ENCODE peak calls at places on chromosomes 12 and 14, in ten cellular contexts. P, Y, W, B, R, M, S, F, I and O are unnamed samples.

GRCh38 chr12:100877776-100878175 is 83.2 kb downstream of the ANO4 start:
- DNase-seq in P (no peak), Y (no peak), W (no peak), B (no peak), R (no peak), M (no peak), S (no peak), F (no peak), I (no peak), O (no peak)

GRCh38 chr14:100620437-100621100 is 33.4 kb upstream of the BEGAIN start:
- DNase-seq in P (no peak), Y (no peak), W (no peak), B (no peak), R (no peak), M (no peak), S (no peak), F (no peak), I (no peak), O (no peak)

GRCh38 chr12:130695061-130695460 is 21.0 kb downstream of the RIMBP2 start:
- DNase-seq in P (no peak), Y (no peak), W (no peak), B (no peak), R (no peak), M (no peak), S (no peak), F (no peak), I (no peak), O (no peak)

GRCh38 chr12:40986031-40986430 is 202.1 kb upstream of the PDZRN4 start:
- DNase-seq in P (no peak), Y (no peak), W (no peak), B (no peak), R (no peak), M (no peak), S (no peak), F (no peak), I (no peak), O (no peak)

GRCh38 chr12:40225337-40225983 is 663 bp downstream of the LRRK2 start:
- DNase-seq in P (no peak), Y (no peak), W (no peak), B (no peak), R (no peak), M (no peak), S (no peak), F (no peak), I (no peak), O (no peak)

GRCh38 chr12:12441051-12441807 is 84.4 kb downstream of the BORCS5 start:
- DNase-seq in P (no peak), Y (no peak), W (no peak), B (no peak), R (no peak), M (no peak), S (no peak), F (no peak), I (no peak), O (no peak)

GRCh38 chr12:56001446-56002100 is 4.5 kb downstream of the SUOX start:
- DNase-seq in P (no peak), Y (no peak), W (no peak), B (no peak), R (no peak), M (no peak), S (no peak), F (no peak), I (no peak), O (no peak)

GRCh38 chr12:47504775-47505446 is 200.9 kb downstream of the RPAP3 start:
- DNase-seq in P (no peak), Y (no peak), W (peak), B (no peak), R (no peak), M (no peak), S (peak), F (no peak), I (no peak), O (no peak)

GRCh38 chr12:43836455-43836989 is 641 bp downstream of the TMEM117 start:
- DNase-seq in P (peak), Y (no peak), W (peak), B (no peak), R (no peak), M (no peak), S (no peak), F (no peak), I (no peak), O (no peak)

GRCh38 chr12:70664463-70664862 is 27.2 kb upstream of the PTPRB start:
- DNase-seq in P (no peak), Y (no peak), W (no peak), B (no peak), R (no peak), M (no peak), S (no peak), F (no peak), I (no peak), O (no peak)

GRCh38 chr14:24290746-24291145 is 8.8 kb downstream of the DHRS1 start:
- DNase-seq in P (no peak), Y (no peak), W (no peak), B (no peak), R (no peak), M (no peak), S (no peak), F (no peak), I (no peak), O (no peak)

GRCh38 chr14:24296341-24297157 is 3.0 kb downstream of the DHRS1 start:
- DNase-seq in P (peak), Y (peak), W (peak), B (no peak), R (peak), M (no peak), S (peak), F (peak), I (peak), O (peak)

GRCh38 chr14:24292118-24292807 is 7.3 kb downstream of the DHRS1 start:
- DNase-seq in P (no peak), Y (no peak), W (no peak), B (no peak), R (no peak), M (no peak), S (no peak), F (no peak), I (no peak), O (no peak)

GRCh38 chr14:24291446-24292117 is 8.0 kb downstream of the DHRS1 start:
- DNase-seq in P (no peak), Y (no peak), W (no peak), B (no peak), R (no peak), M (no peak), S (no peak), F (no peak), I (no peak), O (no peak)

GRCh38 chr14:24293525-24293924 is 6.1 kb downstream of the DHRS1 start:
- DNase-seq in P (no peak), Y (no peak), W (no peak), B (no peak), R (no peak), M (no peak), S (no peak), F (no peak), I (no peak), O (no peak)
- TF ChIP-seq CTCF in P (no peak), Y (no peak), W (no peak), B (no peak), R (no peak), M (no peak), S (no peak), F (no peak), I (no peak), O (no peak)

DNA sequence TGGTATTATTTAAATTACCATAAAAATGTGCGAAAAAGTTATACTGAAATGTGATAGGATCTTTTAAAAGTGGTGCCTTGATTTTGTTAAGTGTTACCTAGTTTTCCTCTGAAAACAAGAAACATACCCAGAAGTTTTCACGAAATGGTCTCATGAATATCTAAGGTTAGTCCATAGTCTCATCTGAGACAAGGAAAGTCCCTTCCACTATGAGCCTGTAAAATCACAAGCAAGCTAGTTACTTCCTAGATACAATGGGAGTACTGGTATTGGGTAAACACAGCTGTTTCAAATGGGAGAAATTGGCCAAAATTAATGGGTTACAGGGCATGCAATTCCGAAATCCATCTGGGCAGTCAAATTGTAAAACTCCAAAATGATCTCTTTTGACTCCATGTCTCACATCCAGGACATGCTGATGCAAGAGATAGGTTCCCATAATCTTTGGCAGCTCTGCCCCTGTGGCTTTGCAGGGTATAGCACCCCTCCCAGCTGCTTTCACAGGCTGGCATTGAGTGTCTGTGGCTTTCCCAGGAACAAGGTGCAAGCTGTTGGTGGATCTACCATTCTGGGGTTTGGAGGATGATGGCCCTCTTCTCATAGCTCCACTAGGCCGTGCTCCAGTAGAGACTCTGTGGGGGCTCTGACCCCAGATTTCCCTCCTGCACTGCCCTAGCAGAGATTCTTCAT is 271.4 kb downstream of the NAV3 start:
- DNase-seq in P (no peak), Y (no peak), W (no peak), B (no peak), R (no peak), M (peak), S (no peak), F (no peak), I (no peak), O (no peak)
- TF ChIP-seq CTCF in P (no peak), Y (no peak), W (no peak), B (no peak), R (no peak), M (no peak), S (peak), F (no peak), I (no peak), O (no peak)

DNA sequence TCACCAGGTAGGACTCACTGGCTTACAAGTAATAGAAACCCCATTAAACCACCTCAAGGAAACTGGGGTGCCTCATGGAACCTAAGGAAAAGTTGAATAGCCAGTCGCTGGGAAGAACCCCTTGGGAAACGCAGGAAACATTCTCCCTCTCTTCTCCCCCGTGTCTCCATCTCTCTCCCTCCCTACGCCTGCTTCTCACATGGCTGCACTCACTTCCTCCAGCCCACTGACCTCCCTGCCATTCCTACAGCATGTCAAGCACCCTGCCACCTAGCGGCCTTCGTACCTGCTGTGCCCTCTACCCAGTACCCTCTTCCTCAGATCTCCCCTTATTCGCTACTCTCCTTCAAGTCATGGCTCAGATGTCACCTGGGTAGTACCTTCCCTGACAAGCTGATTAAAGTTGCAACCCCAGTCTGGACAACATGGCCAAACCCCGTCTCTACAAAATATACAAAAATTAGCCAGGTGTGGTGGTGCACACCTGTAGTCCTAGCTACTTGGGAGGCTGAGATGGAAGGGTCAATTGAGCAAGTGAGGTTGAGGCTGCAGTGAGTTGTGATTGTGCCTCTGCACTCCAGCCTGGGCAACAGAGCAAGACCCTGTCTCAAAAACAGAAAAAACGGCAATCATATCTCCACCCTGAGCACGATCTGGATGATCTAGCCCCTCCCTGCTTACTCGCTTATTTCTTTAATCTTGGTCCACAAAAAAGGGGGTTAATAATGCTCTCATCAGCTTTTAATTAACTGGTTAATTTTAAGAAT is 6.4 kb upstream of the DTX1 start:
- DNase-seq in P (no peak), Y (no peak), W (no peak), B (no peak), R (no peak), M (peak), S (no peak), F (no peak), I (no peak), O (peak)
- TF ChIP-seq CTCF in P (peak), Y (peak), W (peak), B (no peak), R (no peak), M (no peak), S (peak), F (no peak), I (peak), O (peak)

DNA sequence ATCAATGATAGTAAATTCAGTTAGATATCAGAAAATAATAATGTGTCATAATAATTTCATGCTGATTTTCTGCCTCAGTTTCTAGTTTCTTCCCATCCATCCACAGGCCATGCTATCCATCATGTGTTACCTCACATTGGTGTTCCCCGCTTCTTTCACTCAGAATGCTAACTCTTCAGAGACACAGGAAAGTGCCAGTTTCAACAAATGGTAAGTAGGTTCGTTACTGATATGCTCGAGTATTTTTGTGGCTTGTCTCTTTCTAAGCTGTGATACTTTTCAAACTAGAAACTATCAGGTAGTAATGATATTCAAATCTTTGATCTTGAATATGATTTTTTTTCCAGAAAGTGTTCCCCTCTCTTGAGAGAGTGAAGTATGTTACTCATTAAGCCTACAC is 1.5 kb downstream of the KLRB1 start:
- DNase-seq in P (no peak), Y (no peak), W (no peak), B (no peak), R (no peak), M (no peak), S (no peak), F (no peak), I (no peak), O (no peak)
- TF ChIP-seq CTCF in P (no peak), Y (no peak), W (no peak), B (no peak), R (no peak), M (no peak), S (no peak), F (no peak), I (no peak), O (no peak)

DNA sequence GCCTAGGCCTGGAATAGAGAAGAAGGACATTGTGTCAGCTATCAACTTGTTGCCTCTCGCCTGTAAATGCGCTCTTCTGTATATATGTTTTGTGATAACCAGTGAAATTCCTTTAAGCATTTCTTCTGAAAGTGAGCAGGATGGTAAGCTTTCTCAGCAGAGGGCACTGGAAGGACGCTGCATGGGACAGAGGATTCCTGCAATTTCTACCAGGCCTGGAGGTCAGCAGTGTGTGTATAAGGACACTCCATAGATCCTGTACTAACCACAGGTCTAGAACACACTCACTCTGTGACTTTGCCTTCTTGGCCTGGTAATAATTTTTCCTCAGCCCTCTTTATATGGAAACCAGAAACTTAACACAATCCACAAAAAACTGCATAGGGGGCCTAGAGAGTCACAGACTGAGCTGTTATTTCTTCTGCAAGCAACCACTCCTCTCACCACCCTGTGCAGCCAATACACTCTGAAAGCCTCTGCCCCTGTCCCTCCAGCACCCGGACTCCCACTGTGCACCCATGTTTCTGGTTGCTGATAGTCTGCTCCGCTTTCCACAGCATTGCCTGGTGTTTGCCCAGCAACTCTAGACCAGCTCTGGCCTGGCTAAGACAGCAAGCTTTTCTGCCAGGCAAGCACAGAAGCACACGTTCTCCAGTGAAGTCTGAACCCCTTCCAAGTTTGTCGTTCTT is 94.0 kb upstream of the RMST start:
- DNase-seq in P (no peak), Y (no peak), W (no peak), B (no peak), R (no peak), M (no peak), S (no peak), F (no peak), I (no peak), O (no peak)
- TF ChIP-seq CTCF in P (no peak), Y (no peak), W (no peak), B (no peak), R (no peak), M (no peak), S (no peak), F (no peak), I (no peak), O (no peak)